ENCODE peak calls at places on chromosome 11, in five cellular contexts. I, A, O, E and G are unnamed samples.

GRCh38 chr11:269146-269890 is 8.9 kb upstream of the NLRP6 start:
- DNase-seq in O (peak), I (peak), A (no peak), E (no peak), G (no peak)

GRCh38 chr11:12693485-12694181 is 19.4 kb downstream of the TEAD1 start:
- DNase-seq in E (peak), I (no peak), O (no peak), A (no peak), G (no peak)

GRCh38 chr11:70733327-70734325 is 335.3 kb downstream of the CTTN start:
- DNase-seq in A (no peak), E (no peak), I (no peak), O (no peak), G (no peak)

GRCh38 chr11:34356576-34356917 is 1.3 kb downstream of the ABTB2 start:
- DNase-seq in O (no peak), I (no peak), A (peak), E (no peak), G (no peak)

GRCh38 chr11:21622995-21623394 is 569.9 kb upstream of the ANO5 start:
- DNase-seq in A (no peak), O (no peak), I (no peak), E (no peak), G (no peak)

GRCh38 chr11:111793863-111794262 is 27.7 kb upstream of the PPP2R1B start:
- DNase-seq in A (no peak), I (no peak), E (peak), O (no peak), G (no peak)

GRCh38 chr11:4065086-4065485 is 29.5 kb upstream of the RRM1 start:
- DNase-seq in O (no peak), A (no peak), E (no peak), I (no peak), G (no peak)

GRCh38 chr11:47378011-47378835 is at the start of gene SPI1:
- DNase-seq in E (no peak), O (no peak), A (no peak), I (no peak), G (no peak)

GRCh38 chr11:107014871-107015270 is 3.4 kb downstream of the GUCY1A2 start:
- DNase-seq in O (no peak), I (no peak), A (no peak), E (no peak), G (no peak)

GRCh38 chr11:44566952-44567875 is 1.8 kb downstream of the CD82 start:
- DNase-seq in O (no peak), E (no peak), I (no peak), A (peak), G (no peak)

GRCh38 chr11:104803770-104804169 is 94.5 kb downstream of the CASP12 start:
- DNase-seq in O (no peak), E (no peak), I (no peak), A (no peak), G (no peak)

GRCh38 chr11:69953356-69953755 is 124.8 kb upstream of the ANO1 start:
- DNase-seq in A (no peak), I (no peak), E (no peak), O (no peak), G (no peak)

GRCh38 chr11:113628912-113629311 is 77.2 kb downstream of the TMPRSS5 start:
- DNase-seq in A (no peak), O (no peak), I (no peak), E (no peak), G (no peak)

GRCh38 chr11:59708537-59708936 is 5.1 kb downstream of the OR10V1 start:
- DNase-seq in I (no peak), O (no peak), A (no peak), E (no peak), G (no peak)

GRCh38 chr11:26958005-26958404 is 35.9 kb upstream of the FIBIN start:
- DNase-seq in O (no peak), A (no peak), I (no peak), E (no peak), G (no peak)

GRCh38 chr11:115759622-115760527 is 255.7 kb upstream of the CADM1 start:
- DNase-seq in I (no peak), E (no peak), A (no peak), O (no peak), G (no peak)

GRCh38 chr11:37100008-37100407 is 502.0 kb upstream of the RAG2 start:
- DNase-seq in I (no peak), A (no peak), E (no peak), O (no peak), G (no peak)

GRCh38 chr11:16607675-16608644 is 130.5 kb upstream of the C11orf58 start:
- DNase-seq in E (peak), I (no peak), A (no peak), O (no peak), G (no peak)

GRCh38 chr11:88801484-88802123 is 264.2 kb downstream of the GRM5 start:
- DNase-seq in I (no peak), E (no peak), A (no peak), O (no peak), G (no peak)

GRCh38 chr11:7561562-7561961 is 47.8 kb downstream of the PPFIBP2 start:
- DNase-seq in A (no peak), I (no peak), O (no peak), E (no peak), G (no peak)

GRCh38 chr11:96339704-96340554 is 3.1 kb downstream of the MAML2 start:
- DNase-seq in I (no peak), E (no peak), A (no peak), O (no peak), G (no peak)

GRCh38 chr11:127308291-127308690 is 307.7 kb upstream of the KIRREL3 start:
- DNase-seq in I (no peak), A (no peak), O (no peak), E (no peak), G (no peak)

GRCh38 chr11:134503596-134503995 is 91.6 kb upstream of the B3GAT1 start:
- DNase-seq in O (no peak), E (no peak), A (no peak), I (no peak), G (no peak)

GRCh38 chr11:17352925-17353227 is 1.3 kb downstream of the NCR3LG1 start:
- DNase-seq in O (no peak), A (peak), E (no peak), I (peak), G (peak)

GRCh38 chr11:22192642-22193347 is at the start of gene ANO5:
- DNase-seq in A (no peak), O (no peak), I (no peak), E (no peak), G (no peak)

GRCh38 chr11:76783901-76784813 is 1.0 kb downstream of the TSKU start:
- DNase-seq in E (peak), A (no peak), O (no peak), I (no peak), G (no peak)

GRCh38 chr11:14855890-14856289 is 36.1 kb downstream of the CYP2R1 start:
- DNase-seq in E (no peak), I (no peak), A (no peak), O (no peak), G (no peak)

GRCh38 chr11:60810583-60810982 is 25.4 kb downstream of the MS4A10 start:
- DNase-seq in E (no peak), A (no peak), O (no peak), I (no peak), G (no peak)

GRCh38 chr11:132556316-132556715 is 976.0 kb downstream of the OPCML start:
- DNase-seq in O (no peak), E (no peak), I (no peak), A (no peak), G (no peak)

GRCh38 chr11:110818032-110818687 is 105.9 kb upstream of the ARHGAP20 start:
- DNase-seq in A (no peak), E (no peak), O (no peak), I (no peak), G (no peak)

GRCh38 chr11:16920559-16920958 is 93.7 kb downstream of the PLEKHA7 start:
- DNase-seq in E (no peak), I (no peak), O (no peak), A (no peak), G (no peak)

GRCh38 chr11:2743427-2744110 is 43.8 kb upstream of the KCNQ1OT1 start:
- DNase-seq in O (no peak), I (no peak), E (no peak), A (no peak), G (no peak)

GRCh38 chr11:67051945-67052488 is 4.6 kb upstream of the RHOD start:
- DNase-seq in E (no peak), A (no peak), I (no peak), O (no peak), G (no peak)

GRCh38 chr11:17635551-17635938 is 83.8 kb upstream of the MYOD1 start:
- DNase-seq in A (no peak), I (no peak), O (no peak), E (no peak), G (no peak)

GRCh38 chr11:73187854-73188253 is 30.2 kb upstream of the P2RY2 start:
- DNase-seq in A (no peak), I (no peak), E (no peak), O (no peak), G (no peak)

GRCh38 chr11:71089571-71089970 is 162.8 kb downstream of the SHANK2 start:
- DNase-seq in I (no peak), A (no peak), E (no peak), O (no peak), G (no peak)

GRCh38 chr11:93020248-93021088 is 51.0 kb downstream of the MTNR1B start:
- DNase-seq in I (no peak), O (no peak), E (no peak), A (no peak), G (no peak)

GRCh38 chr11:32118025-32118974 is 27.4 kb downstream of the RCN1 start:
- DNase-seq in E (no peak), O (no peak), I (no peak), A (no peak), G (no peak)

GRCh38 chr11:76512851-76513653 is 68.2 kb downstream of the EMSY start:
- DNase-seq in O (no peak), E (no peak), A (no peak), I (no peak), G (no peak)